ENCODE peak calls at places on chromosome 21, in six cellular contexts. One of them, this sample, is unnamed.

GRCh38 chr21:42097860-42098259 is 26.7 kb downstream of the UMODL1 start:
- DNase-seq in lung: peak
- DNase-seq in Panc1: peak
- DNase-seq in psoas muscle: no peak
- DNase-seq in astrocyte of the spinal cord: peak
- DNase-seq in astrocyte of the cerebellum: peak
- DNase-seq in this sample: peak

GRCh38 chr21:17387030-17387617 is 125.7 kb upstream of the CXADR start:
- DNase-seq in psoas muscle: no peak
- DNase-seq in Panc1: peak
- DNase-seq in astrocyte of the spinal cord: peak
- DNase-seq in lung: peak
- DNase-seq in astrocyte of the cerebellum: peak
- DNase-seq in this sample: peak

GRCh38 chr21:41678016-41678935 is 88.6 kb downstream of the RIPK4 start:
- DNase-seq in lung: peak
- DNase-seq in Panc1: peak
- DNase-seq in astrocyte of the cerebellum: no peak
- DNase-seq in astrocyte of the spinal cord: peak
- DNase-seq in psoas muscle: no peak
- DNase-seq in this sample: no peak

GRCh38 chr21:42317826-42318746 is 2.9 kb upstream of the TFF3 start:
- DNase-seq in astrocyte of the spinal cord: no peak
- DNase-seq in astrocyte of the cerebellum: no peak
- DNase-seq in psoas muscle: no peak
- DNase-seq in Panc1: no peak
- DNase-seq in lung: no peak
- DNase-seq in this sample: no peak

GRCh38 chr21:33266784-33267135 is 593 bp downstream of the IL10RB start:
- DNase-seq in astrocyte of the spinal cord: no peak
- DNase-seq in lung: no peak
- DNase-seq in psoas muscle: no peak
- DNase-seq in Panc1: no peak
- DNase-seq in astrocyte of the cerebellum: no peak
- DNase-seq in this sample: no peak

GRCh38 chr21:18725653-18726052 is 322.1 kb upstream of the TMPRSS15 start:
- DNase-seq in astrocyte of the cerebellum: no peak
- DNase-seq in astrocyte of the spinal cord: no peak
- DNase-seq in psoas muscle: no peak
- DNase-seq in lung: no peak
- DNase-seq in Panc1: no peak
- DNase-seq in this sample: no peak

GRCh38 chr21:41879190-41879998 is at the start of gene PRDM15:
- DNase-seq in psoas muscle: peak
- DNase-seq in Panc1: no peak
- DNase-seq in astrocyte of the cerebellum: peak
- DNase-seq in astrocyte of the spinal cord: peak
- DNase-seq in lung: peak
- DNase-seq in this sample: peak

GRCh38 chr21:38954450-38955059 is 148.8 kb downstream of the ETS2 start:
- DNase-seq in psoas muscle: no peak
- DNase-seq in Panc1: no peak
- DNase-seq in astrocyte of the cerebellum: no peak
- DNase-seq in lung: no peak
- DNase-seq in astrocyte of the spinal cord: no peak
- DNase-seq in this sample: no peak

GRCh38 chr21:27043377-27043776 is 76.5 kb upstream of the ADAMTS5 start:
- DNase-seq in lung: no peak
- DNase-seq in astrocyte of the cerebellum: no peak
- DNase-seq in Panc1: no peak
- DNase-seq in astrocyte of the spinal cord: no peak
- DNase-seq in psoas muscle: no peak
- DNase-seq in this sample: no peak

GRCh38 chr21:38806153-38806941 is 618 bp downstream of the ETS2 start:
- DNase-seq in Panc1: no peak
- DNase-seq in psoas muscle: peak
- DNase-seq in astrocyte of the cerebellum: no peak
- DNase-seq in lung: no peak
- DNase-seq in astrocyte of the spinal cord: no peak
- DNase-seq in this sample: no peak

GRCh38 chr21:27320868-27321267 is 354.0 kb upstream of the ADAMTS5 start:
- DNase-seq in astrocyte of the spinal cord: no peak
- DNase-seq in lung: no peak
- DNase-seq in astrocyte of the cerebellum: no peak
- DNase-seq in Panc1: no peak
- DNase-seq in psoas muscle: no peak
- DNase-seq in this sample: no peak

GRCh38 chr21:21807598-21807903 is 809.3 kb downstream of the NCAM2 start:
- DNase-seq in astrocyte of the cerebellum: no peak
- DNase-seq in Panc1: no peak
- DNase-seq in lung: no peak
- DNase-seq in astrocyte of the spinal cord: peak
- DNase-seq in psoas muscle: no peak
- DNase-seq in this sample: peak

GRCh38 chr21:28633803-28634572 is 358.7 kb downstream of the LTN1 start:
- DNase-seq in psoas muscle: peak
- DNase-seq in astrocyte of the spinal cord: peak
- DNase-seq in lung: no peak
- DNase-seq in astrocyte of the cerebellum: no peak
- DNase-seq in Panc1: no peak
- DNase-seq in this sample: peak

GRCh38 chr21:38293765-38294164 is 37.0 kb downstream of the KCNJ15 start:
- DNase-seq in psoas muscle: no peak
- DNase-seq in lung: no peak
- DNase-seq in astrocyte of the cerebellum: no peak
- DNase-seq in Panc1: no peak
- DNase-seq in astrocyte of the spinal cord: no peak
- DNase-seq in this sample: no peak

GRCh38 chr21:33643658-33644311 is 1.5 kb downstream of the ITSN1 start:
- DNase-seq in lung: no peak
- DNase-seq in astrocyte of the cerebellum: no peak
- DNase-seq in astrocyte of the spinal cord: peak
- DNase-seq in Panc1: no peak
- DNase-seq in psoas muscle: no peak
- DNase-seq in this sample: peak

GRCh38 chr21:25936776-25937175 is 202.0 kb downstream of the GABPA start:
- DNase-seq in Panc1: no peak
- DNase-seq in astrocyte of the spinal cord: peak
- DNase-seq in psoas muscle: no peak
- DNase-seq in astrocyte of the cerebellum: no peak
- DNase-seq in lung: no peak
- DNase-seq in this sample: peak

GRCh38 chr21:42093991-42094417 is 22.9 kb downstream of the UMODL1 start:
- DNase-seq in astrocyte of the spinal cord: peak
- DNase-seq in psoas muscle: peak
- DNase-seq in Panc1: no peak
- DNase-seq in lung: no peak
- DNase-seq in astrocyte of the cerebellum: peak
- DNase-seq in this sample: peak

GRCh38 chr21:44487831-44488230 is 32.5 kb downstream of the LRRC3 start:
- DNase-seq in lung: no peak
- DNase-seq in Panc1: no peak
- DNase-seq in astrocyte of the cerebellum: no peak
- DNase-seq in psoas muscle: no peak
- DNase-seq in astrocyte of the spinal cord: peak
- DNase-seq in this sample: peak
- TF ChIP-seq CTCF in lung: no peak
- TF ChIP-seq CTCF in Panc1: peak
- TF ChIP-seq CTCF in astrocyte of the cerebellum: peak
- TF ChIP-seq CTCF in psoas muscle: no peak
- TF ChIP-seq CTCF in astrocyte of the spinal cord: peak
- TF ChIP-seq CTCF in this sample: peak

DNA sequence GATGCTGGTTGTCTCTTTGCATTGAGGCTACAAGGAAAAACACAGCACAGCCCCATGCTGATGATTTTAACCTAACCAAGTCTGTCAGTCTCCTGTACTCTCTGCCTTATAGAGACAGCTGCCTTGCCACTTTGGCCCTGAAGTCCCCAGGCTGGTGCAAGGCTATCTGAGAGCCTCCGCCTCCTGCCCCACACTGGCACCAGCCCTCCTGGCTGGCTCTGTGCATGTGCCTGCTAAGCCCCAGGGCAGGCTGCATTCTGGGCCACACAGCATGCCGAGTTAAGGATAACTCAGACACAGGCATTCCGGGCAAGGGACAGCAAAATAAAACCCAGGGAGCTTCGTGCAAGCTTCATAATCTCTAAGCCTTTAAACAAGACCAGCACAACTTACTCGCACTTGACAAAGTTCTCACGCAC is 910 bp downstream of the RUNX1 start:
- DNase-seq in Panc1: no peak
- DNase-seq in astrocyte of the spinal cord: no peak
- DNase-seq in psoas muscle: peak
- DNase-seq in lung: peak
- DNase-seq in astrocyte of the cerebellum: no peak
- DNase-seq in this sample: no peak
- H3K4me3 ChIP-seq in Panc1: peak
- H3K4me3 ChIP-seq in astrocyte of the spinal cord: peak
- H3K4me3 ChIP-seq in psoas muscle: peak
- H3K4me3 ChIP-seq in lung: no peak
- H3K4me3 ChIP-seq in astrocyte of the cerebellum: peak
- H3K4me3 ChIP-seq in this sample: peak

DNA sequence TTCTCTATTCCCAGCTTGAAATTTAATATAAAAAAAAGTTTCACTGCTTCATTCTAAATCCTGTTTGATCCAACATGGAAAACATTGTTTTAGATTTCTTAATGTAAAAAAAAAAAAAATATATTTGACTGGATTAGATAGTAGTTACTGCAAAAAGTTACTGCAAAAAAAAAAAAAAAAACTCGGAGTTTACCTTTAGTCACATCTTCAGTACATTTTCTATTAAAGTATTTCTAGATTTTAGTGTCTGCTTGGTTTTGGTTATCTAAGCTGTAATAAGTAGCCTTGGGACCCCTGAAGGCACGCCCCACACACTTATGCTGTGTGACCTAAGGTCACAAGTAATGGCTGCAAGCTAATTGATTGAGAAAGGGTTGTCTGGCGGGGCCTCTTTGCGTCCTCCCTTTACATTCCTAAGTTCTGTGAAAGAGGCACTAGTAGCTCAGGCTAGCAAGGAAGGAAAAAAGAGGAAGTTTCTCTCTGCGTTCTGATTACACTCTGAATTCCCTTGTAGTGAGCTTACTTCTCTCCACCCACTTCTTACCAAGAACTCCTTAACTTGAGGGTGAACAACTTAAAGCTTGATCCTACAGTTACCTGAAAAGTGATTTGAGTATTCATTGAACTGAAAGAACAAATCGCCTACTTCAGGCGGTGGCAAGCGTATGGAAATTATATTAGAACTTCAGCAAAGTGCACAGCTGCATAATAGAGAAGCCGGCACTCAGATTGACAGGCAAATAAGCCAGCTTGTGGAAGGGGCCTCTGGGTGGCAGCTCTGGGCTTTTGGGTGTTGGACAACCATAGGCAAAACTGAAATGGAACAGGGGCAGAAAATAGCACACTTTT is 464.2 kb downstream of the USP25 start:
- DNase-seq in Panc1: no peak
- DNase-seq in astrocyte of the cerebellum: peak
- DNase-seq in astrocyte of the spinal cord: peak
- DNase-seq in lung: peak
- DNase-seq in psoas muscle: peak
- DNase-seq in this sample: peak
- TF ChIP-seq CTCF in Panc1: peak
- TF ChIP-seq CTCF in astrocyte of the cerebellum: peak
- TF ChIP-seq CTCF in astrocyte of the spinal cord: peak
- TF ChIP-seq CTCF in lung: no peak
- TF ChIP-seq CTCF in psoas muscle: peak
- TF ChIP-seq CTCF in this sample: peak

DNA sequence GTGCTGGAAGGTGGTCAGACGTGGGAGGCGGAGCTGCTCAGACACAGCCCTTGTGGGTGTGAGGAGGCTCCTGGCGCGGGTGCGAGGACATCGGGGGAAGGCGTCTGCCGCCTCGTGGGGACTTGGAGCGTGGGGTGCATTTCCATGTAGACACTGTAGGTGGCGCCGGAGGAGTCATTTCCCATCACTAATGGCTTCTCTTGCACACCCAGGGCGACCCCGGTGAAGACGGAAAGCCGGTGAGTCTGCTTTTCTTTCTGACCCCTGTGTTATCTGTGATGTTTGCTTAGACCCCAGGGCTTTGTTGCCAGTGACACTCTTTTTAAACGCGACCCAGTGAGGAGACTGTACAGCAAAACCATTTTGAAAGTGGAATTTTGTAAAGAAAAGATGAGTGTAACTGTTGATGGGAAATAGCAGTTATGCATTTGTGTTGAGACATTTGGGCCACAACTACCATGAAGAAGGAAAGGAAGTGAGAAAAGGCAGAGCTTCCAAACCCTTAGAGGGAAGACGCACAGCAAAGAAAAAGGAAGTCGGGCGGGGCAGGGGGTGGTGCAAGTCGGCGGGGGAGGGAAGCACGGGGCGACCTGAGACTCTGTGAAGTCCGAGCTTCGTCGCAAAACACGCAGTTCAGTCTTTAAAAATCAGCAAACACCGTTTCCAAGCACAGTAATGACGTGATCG is 64.0 kb downstream of the SLC19A1 start:
- DNase-seq in astrocyte of the cerebellum: peak
- DNase-seq in Panc1: no peak
- DNase-seq in psoas muscle: peak
- DNase-seq in lung: peak
- DNase-seq in astrocyte of the spinal cord: peak
- DNase-seq in this sample: peak
- H3K4me3 ChIP-seq in astrocyte of the cerebellum: no peak
- H3K4me3 ChIP-seq in Panc1: no peak
- H3K4me3 ChIP-seq in psoas muscle: no peak
- H3K4me3 ChIP-seq in lung: no peak
- H3K4me3 ChIP-seq in astrocyte of the spinal cord: no peak
- H3K4me3 ChIP-seq in this sample: peak

GRCh38 chr21:44360174-44360573 is 6.8 kb downstream of the TRPM2 start:
- DNase-seq in Panc1: no peak
- DNase-seq in psoas muscle: no peak
- DNase-seq in astrocyte of the spinal cord: no peak
- DNase-seq in lung: no peak
- DNase-seq in astrocyte of the cerebellum: no peak
- DNase-seq in this sample: peak
- TF ChIP-seq CTCF in Panc1: no peak
- TF ChIP-seq CTCF in psoas muscle: no peak
- TF ChIP-seq CTCF in astrocyte of the spinal cord: no peak
- TF ChIP-seq CTCF in lung: no peak
- TF ChIP-seq CTCF in astrocyte of the cerebellum: no peak
- TF ChIP-seq CTCF in this sample: peak